ENCODE peak calls at places on chromosomes 13 and 19, in seven cellular contexts. D is mesothelial cell of epicardium; S is NCI-H1694 treated with DMSO at 0.1 percent for 48 hours; F is activated CD4-positive, alpha-beta T cell treated with anti-CD3 and anti-CD28 coated beads for 36 hours; N is D341Med; Y is GM12865; E is gastrocnemius medialis. K is an unnamed sample.

GRCh38 chr19:2974342-2974932 is 2.9 kb upstream of the TLE6 start:
- DNase-seq in D (no peak), S (no peak), F (peak; percentile 38), N (no peak), Y (no peak), E (peak; percentile 57), K (no peak)

GRCh38 chr19:41530761-41531301 is 45.1 kb upstream of the CEACAM21 start:
- DNase-seq in D (no peak), S (no peak), F (no peak), N (no peak), Y (no peak), E (no peak), K (no peak)

GRCh38 chr13:33073338-33073737 is 57.1 kb downstream of the KL start:
- DNase-seq in D (no peak), S (no peak), F (no peak), N (no peak), Y (no peak), E (no peak), K (no peak)

GRCh38 chr13:30869491-30869890 is 36.6 kb upstream of the MEDAG start:
- DNase-seq in D (no peak), S (no peak), F (no peak), N (no peak), Y (no peak), E (no peak), K (no peak)

GRCh38 chr19:29439021-29439420 is 86.8 kb upstream of the VSTM2B start:
- DNase-seq in D (no peak), S (no peak), F (no peak), N (no peak), Y (no peak), E (no peak), K (no peak)

GRCh38 chr19:5341448-5341820 is 822 bp upstream of the PTPRS start:
- DNase-seq in D (no peak), S (no peak), F (no peak), N (no peak), Y (no peak), E (no peak), K (no peak)

GRCh38 chr13:71842003-71842402 is 25.0 kb downstream of the DACH1 start:
- DNase-seq in D (no peak), S (no peak), F (no peak), N (no peak), Y (no peak), E (no peak), K (no peak)

GRCh38 chr19:12711187-12711586 is 12.5 kb downstream of the TNPO2 start:
- DNase-seq in D (no peak), S (no peak), F (no peak), N (no peak), Y (no peak), E (no peak), K (no peak)

K was measured in DMS 273 treated with DMSO at 0.1 percent for 48 hours.